ENCODE peak calls at places on chromosomes 12 and 14, in ten cellular contexts. One of them, this sample, is unnamed.

GRCh38 chr14:76019676-76020075 is 34.1 kb downstream of the IFT43 start:
- DNase-seq in MM.1S: no peak
- DNase-seq in stomach: no peak
- DNase-seq in thoracic aorta: no peak
- DNase-seq in A549: peak
- DNase-seq in HS-5: no peak
- DNase-seq in HepG2: no peak
- DNase-seq in amniotic stem cell: no peak
- DNase-seq in HCT116: no peak
- DNase-seq in T1000: no peak
- DNase-seq in this sample: no peak

GRCh38 chr12:11059784-11060183 is 2.3 kb downstream of the TAS2R46 start:
- DNase-seq in MM.1S: no peak
- DNase-seq in stomach: no peak
- DNase-seq in thoracic aorta: no peak
- DNase-seq in A549: no peak
- DNase-seq in HS-5: no peak
- DNase-seq in HepG2: no peak
- DNase-seq in amniotic stem cell: no peak
- DNase-seq in HCT116: no peak
- DNase-seq in T1000: no peak
- DNase-seq in this sample: no peak

GRCh38 chr14:61749264-61749663 is 13.0 kb upstream of the SNAPC1 start:
- DNase-seq in MM.1S: no peak
- DNase-seq in stomach: no peak
- DNase-seq in thoracic aorta: no peak
- DNase-seq in A549: peak
- DNase-seq in HS-5: no peak
- DNase-seq in HepG2: no peak
- DNase-seq in amniotic stem cell: no peak
- DNase-seq in HCT116: no peak
- DNase-seq in T1000: no peak
- DNase-seq in this sample: no peak

GRCh38 chr12:108193922-108194321 is 64.8 kb downstream of the WSCD2 start:
- DNase-seq in MM.1S: peak
- DNase-seq in stomach: no peak
- DNase-seq in thoracic aorta: no peak
- DNase-seq in A549: peak
- DNase-seq in HS-5: no peak
- DNase-seq in HepG2: peak
- DNase-seq in amniotic stem cell: no peak
- DNase-seq in HCT116: peak
- DNase-seq in T1000: no peak
- DNase-seq in this sample: no peak

GRCh38 chr14:102451064-102451352 is 58.6 kb downstream of the ANKRD9 start:
- DNase-seq in MM.1S: no peak
- DNase-seq in stomach: no peak
- DNase-seq in thoracic aorta: no peak
- DNase-seq in A549: no peak
- DNase-seq in HS-5: no peak
- DNase-seq in HepG2: no peak
- DNase-seq in amniotic stem cell: no peak
- DNase-seq in HCT116: no peak
- DNase-seq in T1000: no peak
- DNase-seq in this sample: no peak

GRCh38 chr14:68975667-68976066 is 3.4 kb downstream of the ACTN1 start:
- DNase-seq in MM.1S: no peak
- DNase-seq in stomach: no peak
- DNase-seq in thoracic aorta: no peak
- DNase-seq in A549: no peak
- DNase-seq in HS-5: no peak
- DNase-seq in HepG2: no peak
- DNase-seq in amniotic stem cell: peak
- DNase-seq in HCT116: no peak
- DNase-seq in T1000: no peak
- DNase-seq in this sample: no peak

GRCh38 chr12:1920971-1921370 is 2.5 kb upstream of the CACNA2D4 start:
- DNase-seq in MM.1S: no peak
- DNase-seq in stomach: peak
- DNase-seq in thoracic aorta: no peak
- DNase-seq in A549: no peak
- DNase-seq in HS-5: no peak
- DNase-seq in HepG2: no peak
- DNase-seq in amniotic stem cell: no peak
- DNase-seq in HCT116: no peak
- DNase-seq in T1000: no peak
- DNase-seq in this sample: no peak

GRCh38 chr14:57266060-57266459 is 2.6 kb downstream of the EXOC5 start:
- DNase-seq in MM.1S: no peak
- DNase-seq in stomach: no peak
- DNase-seq in thoracic aorta: no peak
- DNase-seq in A549: no peak
- DNase-seq in HS-5: no peak
- DNase-seq in HepG2: no peak
- DNase-seq in amniotic stem cell: no peak
- DNase-seq in HCT116: no peak
- DNase-seq in T1000: no peak
- DNase-seq in this sample: no peak

GRCh38 chr12:45729233-45730115 is at the start of gene ARID2:
- DNase-seq in MM.1S: peak
- DNase-seq in stomach: peak
- DNase-seq in thoracic aorta: no peak
- DNase-seq in A549: peak
- DNase-seq in HS-5: peak
- DNase-seq in HepG2: peak
- DNase-seq in amniotic stem cell: peak
- DNase-seq in HCT116: peak
- DNase-seq in T1000: no peak
- DNase-seq in this sample: peak

GRCh38 chr14:69711065-69711464 is 55.9 kb upstream of the SRSF5 start:
- DNase-seq in MM.1S: no peak
- DNase-seq in stomach: no peak
- DNase-seq in thoracic aorta: no peak
- DNase-seq in A549: no peak
- DNase-seq in HS-5: no peak
- DNase-seq in HepG2: no peak
- DNase-seq in amniotic stem cell: no peak
- DNase-seq in HCT116: no peak
- DNase-seq in T1000: no peak
- DNase-seq in this sample: peak

GRCh38 chr12:116863275-116863767 is 17.9 kb downstream of the HRK start:
- DNase-seq in MM.1S: no peak
- DNase-seq in stomach: no peak
- DNase-seq in thoracic aorta: no peak
- DNase-seq in A549: peak
- DNase-seq in HS-5: peak
- DNase-seq in HepG2: peak
- DNase-seq in amniotic stem cell: no peak
- DNase-seq in HCT116: peak
- DNase-seq in T1000: no peak
- DNase-seq in this sample: no peak

GRCh38 chr12:56590237-56590830 is 39.8 kb downstream of the BAZ2A start:
- DNase-seq in MM.1S: peak
- DNase-seq in stomach: no peak
- DNase-seq in thoracic aorta: no peak
- DNase-seq in A549: peak
- DNase-seq in HS-5: no peak
- DNase-seq in HepG2: peak
- DNase-seq in amniotic stem cell: no peak
- DNase-seq in HCT116: no peak
- DNase-seq in T1000: no peak
- DNase-seq in this sample: no peak

GRCh38 chr14:90179809-90180779 is 76.3 kb upstream of the PSMC1 start:
- DNase-seq in MM.1S: no peak
- DNase-seq in stomach: no peak
- DNase-seq in thoracic aorta: no peak
- DNase-seq in A549: no peak
- DNase-seq in HS-5: no peak
- DNase-seq in HepG2: no peak
- DNase-seq in amniotic stem cell: no peak
- DNase-seq in HCT116: no peak
- DNase-seq in T1000: no peak
- DNase-seq in this sample: no peak

GRCh38 chr14:63713765-63714164 is 14.1 kb downstream of the SGPP1 start:
- DNase-seq in MM.1S: no peak
- DNase-seq in stomach: no peak
- DNase-seq in thoracic aorta: no peak
- DNase-seq in A549: peak
- DNase-seq in HS-5: peak
- DNase-seq in HepG2: no peak
- DNase-seq in amniotic stem cell: no peak
- DNase-seq in HCT116: peak
- DNase-seq in T1000: no peak
- DNase-seq in this sample: no peak

GRCh38 chr12:87116778-87117177 is 860.6 kb upstream of the MGAT4C start:
- DNase-seq in MM.1S: no peak
- DNase-seq in stomach: no peak
- DNase-seq in thoracic aorta: no peak
- DNase-seq in A549: no peak
- DNase-seq in HS-5: no peak
- DNase-seq in HepG2: no peak
- DNase-seq in amniotic stem cell: no peak
- DNase-seq in HCT116: no peak
- DNase-seq in T1000: no peak
- DNase-seq in this sample: no peak

GRCh38 chr12:49208661-49209060 is 19.8 kb upstream of the TUBA1A start:
- DNase-seq in MM.1S: no peak
- DNase-seq in stomach: no peak
- DNase-seq in thoracic aorta: no peak
- DNase-seq in A549: no peak
- DNase-seq in HS-5: no peak
- DNase-seq in HepG2: no peak
- DNase-seq in amniotic stem cell: no peak
- DNase-seq in HCT116: no peak
- DNase-seq in T1000: no peak
- DNase-seq in this sample: no peak

GRCh38 chr12:113271853-113272561 is 50.7 kb downstream of the TPCN1 start:
- DNase-seq in MM.1S: no peak
- DNase-seq in stomach: peak
- DNase-seq in thoracic aorta: peak
- DNase-seq in A549: no peak
- DNase-seq in HS-5: peak
- DNase-seq in HepG2: peak
- DNase-seq in amniotic stem cell: peak
- DNase-seq in HCT116: no peak
- DNase-seq in T1000: no peak
- DNase-seq in this sample: no peak

GRCh38 chr12:24821691-24822090 is 127.2 kb downstream of the BCAT1 start:
- DNase-seq in MM.1S: no peak
- DNase-seq in stomach: no peak
- DNase-seq in thoracic aorta: no peak
- DNase-seq in A549: no peak
- DNase-seq in HS-5: no peak
- DNase-seq in HepG2: no peak
- DNase-seq in amniotic stem cell: no peak
- DNase-seq in HCT116: no peak
- DNase-seq in T1000: peak
- DNase-seq in this sample: no peak

GRCh38 chr12:92059976-92060375 is 85.7 kb downstream of the BTG1 start:
- DNase-seq in MM.1S: peak
- DNase-seq in stomach: no peak
- DNase-seq in thoracic aorta: no peak
- DNase-seq in A549: no peak
- DNase-seq in HS-5: peak
- DNase-seq in HepG2: no peak
- DNase-seq in amniotic stem cell: no peak
- DNase-seq in HCT116: no peak
- DNase-seq in T1000: no peak
- DNase-seq in this sample: no peak

GRCh38 chr14:106024983-106025604 is 498.7 kb downstream of the TMEM121 start:
- DNase-seq in MM.1S: no peak
- DNase-seq in stomach: no peak
- DNase-seq in thoracic aorta: no peak
- DNase-seq in A549: no peak
- DNase-seq in HS-5: no peak
- DNase-seq in HepG2: no peak
- DNase-seq in amniotic stem cell: no peak
- DNase-seq in HCT116: no peak
- DNase-seq in T1000: no peak
- DNase-seq in this sample: no peak

GRCh38 chr14:68749487-68750475 is 43.1 kb downstream of the ZFP36L1 start:
- DNase-seq in MM.1S: no peak
- DNase-seq in stomach: no peak
- DNase-seq in thoracic aorta: no peak
- DNase-seq in A549: no peak
- DNase-seq in HS-5: no peak
- DNase-seq in HepG2: no peak
- DNase-seq in amniotic stem cell: no peak
- DNase-seq in HCT116: no peak
- DNase-seq in T1000: no peak
- DNase-seq in this sample: no peak

GRCh38 chr12:115308918-115309317 is 624.9 kb upstream of the TBX3 start:
- DNase-seq in MM.1S: no peak
- DNase-seq in stomach: no peak
- DNase-seq in thoracic aorta: no peak
- DNase-seq in A549: no peak
- DNase-seq in HS-5: no peak
- DNase-seq in HepG2: no peak
- DNase-seq in amniotic stem cell: no peak
- DNase-seq in HCT116: no peak
- DNase-seq in T1000: no peak
- DNase-seq in this sample: no peak

GRCh38 chr12:49367381-49368239 is at the start of gene SPATS2:
- DNase-seq in MM.1S: peak
- DNase-seq in stomach: no peak
- DNase-seq in thoracic aorta: peak
- DNase-seq in A549: peak
- DNase-seq in HS-5: no peak
- DNase-seq in HepG2: no peak
- DNase-seq in amniotic stem cell: no peak
- DNase-seq in HCT116: no peak
- DNase-seq in T1000: no peak
- DNase-seq in this sample: peak

GRCh38 chr14:52400846-52401245 is 86.7 kb downstream of the PTGER2 start:
- DNase-seq in MM.1S: peak
- DNase-seq in stomach: no peak
- DNase-seq in thoracic aorta: no peak
- DNase-seq in A549: no peak
- DNase-seq in HS-5: no peak
- DNase-seq in HepG2: no peak
- DNase-seq in amniotic stem cell: no peak
- DNase-seq in HCT116: no peak
- DNase-seq in T1000: no peak
- DNase-seq in this sample: no peak

GRCh38 chr12:67681145-67681778 is 32.7 kb downstream of the DYRK2 start:
- DNase-seq in MM.1S: no peak
- DNase-seq in stomach: no peak
- DNase-seq in thoracic aorta: peak
- DNase-seq in A549: peak
- DNase-seq in HS-5: peak
- DNase-seq in HepG2: no peak
- DNase-seq in amniotic stem cell: peak
- DNase-seq in HCT116: no peak
- DNase-seq in T1000: peak
- DNase-seq in this sample: no peak

GRCh38 chr12:5796171-5797091 is 148.6 kb downstream of the ANO2 start:
- DNase-seq in MM.1S: no peak
- DNase-seq in stomach: peak
- DNase-seq in thoracic aorta: no peak
- DNase-seq in A549: peak
- DNase-seq in HS-5: no peak
- DNase-seq in HepG2: peak
- DNase-seq in amniotic stem cell: no peak
- DNase-seq in HCT116: no peak
- DNase-seq in T1000: no peak
- DNase-seq in this sample: no peak

GRCh38 chr12:71710276-71711125 is 24.6 kb downstream of the TMEM19 start:
- DNase-seq in MM.1S: no peak
- DNase-seq in stomach: no peak
- DNase-seq in thoracic aorta: no peak
- DNase-seq in A549: peak
- DNase-seq in HS-5: peak
- DNase-seq in HepG2: peak
- DNase-seq in amniotic stem cell: peak
- DNase-seq in HCT116: peak
- DNase-seq in T1000: peak
- DNase-seq in this sample: no peak

GRCh38 chr12:3491938-3492867 is 1.2 kb downstream of the PRMT8 start:
- DNase-seq in MM.1S: peak
- DNase-seq in stomach: peak
- DNase-seq in thoracic aorta: no peak
- DNase-seq in A549: peak
- DNase-seq in HS-5: no peak
- DNase-seq in HepG2: peak
- DNase-seq in amniotic stem cell: peak
- DNase-seq in HCT116: no peak
- DNase-seq in T1000: no peak
- DNase-seq in this sample: peak